ENCODE peak calls at places on chromosomes 3 and 15, in six cellular contexts. One of them, this sample, is unnamed.
A peak's percentile ranks its signal among the peaks of the same experiment; 100 is the strongest.

GRCh38 chr3:125010393-125010792 is 45.4 kb downstream of the HEG1 start:
- DNase-seq in astrocyte: no peak
- DNase-seq in aorta: no peak
- DNase-seq in psoas muscle: no peak
- DNase-seq in vagina: no peak
- DNase-seq in SJSA1: no peak
- DNase-seq in this sample: no peak

GRCh38 chr3:107545680-107546120 is 22.9 kb downstream of the BBX start:
- DNase-seq in psoas muscle: no peak
- DNase-seq in aorta: no peak
- DNase-seq in astrocyte: peak; percentile 49
- DNase-seq in vagina: no peak
- DNase-seq in SJSA1: no peak
- DNase-seq in this sample: no peak

GRCh38 chr15:70856884-70857546 is 3.1 kb upstream of the LARP6 start:
- DNase-seq in psoas muscle: peak; percentile 74
- DNase-seq in aorta: peak; percentile 82
- DNase-seq in SJSA1: peak; percentile 97
- DNase-seq in astrocyte: peak; percentile 97
- DNase-seq in vagina: no peak
- DNase-seq in this sample: no peak

GRCh38 chr3:59108091-59108815 is 58.4 kb upstream of the CFAP20DC start:
- DNase-seq in aorta: no peak
- DNase-seq in SJSA1: no peak
- DNase-seq in astrocyte: no peak
- DNase-seq in psoas muscle: no peak
- DNase-seq in vagina: no peak
- DNase-seq in this sample: no peak

GRCh38 chr3:82568776-82569338 is 807.4 kb upstream of the GBE1 start:
- DNase-seq in psoas muscle: no peak
- DNase-seq in aorta: no peak
- DNase-seq in vagina: no peak
- DNase-seq in SJSA1: no peak
- DNase-seq in astrocyte: no peak
- DNase-seq in this sample: no peak

GRCh38 chr3:61617041-61617440 is 55.7 kb downstream of the PTPRG start:
- DNase-seq in aorta: no peak
- DNase-seq in psoas muscle: no peak
- DNase-seq in SJSA1: no peak
- DNase-seq in vagina: no peak
- DNase-seq in astrocyte: peak; percentile 28
- DNase-seq in this sample: no peak

GRCh38 chr15:58233341-58233740 is 95.2 kb downstream of the AQP9 start:
- DNase-seq in vagina: no peak
- DNase-seq in aorta: no peak
- DNase-seq in SJSA1: no peak
- DNase-seq in astrocyte: no peak
- DNase-seq in psoas muscle: no peak
- DNase-seq in this sample: no peak

GRCh38 chr3:44529927-44530326 is 25.1 kb upstream of the ZKSCAN7 start:
- DNase-seq in vagina: no peak
- DNase-seq in psoas muscle: no peak
- DNase-seq in aorta: no peak
- DNase-seq in SJSA1: no peak
- DNase-seq in astrocyte: no peak
- DNase-seq in this sample: no peak

GRCh38 chr15:78083687-78084358 is 6.3 kb upstream of the TBC1D2B start:
- DNase-seq in aorta: peak; percentile 57
- DNase-seq in astrocyte: no peak
- DNase-seq in SJSA1: no peak
- DNase-seq in vagina: no peak
- DNase-seq in psoas muscle: no peak
- DNase-seq in this sample: peak; percentile 44

GRCh38 chr3:176554791-176555330 is 642.4 kb downstream of the TBL1XR1 start:
- DNase-seq in psoas muscle: no peak
- DNase-seq in SJSA1: no peak
- DNase-seq in astrocyte: no peak
- DNase-seq in aorta: no peak
- DNase-seq in vagina: no peak
- DNase-seq in this sample: no peak

GRCh38 chr3:133970916-133971315 is 58.8 kb downstream of the SLCO2A1 start:
- DNase-seq in aorta: peak; percentile 40
- DNase-seq in psoas muscle: no peak
- DNase-seq in SJSA1: no peak
- DNase-seq in vagina: no peak
- DNase-seq in astrocyte: no peak
- DNase-seq in this sample: peak; percentile 10

GRCh38 chr15:31341036-31341435 is 14.4 kb downstream of the KLF13 start:
- DNase-seq in SJSA1: no peak
- DNase-seq in astrocyte: no peak
- DNase-seq in aorta: no peak
- DNase-seq in psoas muscle: no peak
- DNase-seq in vagina: no peak
- DNase-seq in this sample: no peak

GRCh38 chr3:177733233-177733632 is 536.0 kb upstream of the TBL1XR1 start:
- DNase-seq in aorta: no peak
- DNase-seq in SJSA1: peak; percentile 51
- DNase-seq in psoas muscle: no peak
- DNase-seq in vagina: no peak
- DNase-seq in astrocyte: no peak
- DNase-seq in this sample: no peak

GRCh38 chr15:64478863-64479262 is 18.5 kb downstream of the ZNF609 start:
- DNase-seq in psoas muscle: no peak
- DNase-seq in astrocyte: no peak
- DNase-seq in aorta: no peak
- DNase-seq in vagina: no peak
- DNase-seq in SJSA1: no peak
- DNase-seq in this sample: no peak

GRCh38 chr15:65331811-65332210 is 27.3 kb downstream of the RNU5B-1 start:
- DNase-seq in psoas muscle: no peak
- DNase-seq in astrocyte: no peak
- DNase-seq in SJSA1: no peak
- DNase-seq in vagina: no peak
- DNase-seq in aorta: no peak
- DNase-seq in this sample: no peak

GRCh38 chr3:1294566-1294965 is 201.7 kb downstream of the CNTN6 start:
- DNase-seq in aorta: no peak
- DNase-seq in vagina: no peak
- DNase-seq in psoas muscle: no peak
- DNase-seq in SJSA1: no peak
- DNase-seq in astrocyte: peak; percentile 51
- DNase-seq in this sample: no peak

GRCh38 chr3:187519428-187519890 is 150.7 kb downstream of the SST start:
- DNase-seq in vagina: no peak
- DNase-seq in astrocyte: peak; percentile 74
- DNase-seq in SJSA1: no peak
- DNase-seq in psoas muscle: no peak
- DNase-seq in aorta: no peak
- DNase-seq in this sample: no peak

GRCh38 chr15:51325167-51325566 is 13.2 kb downstream of the CYP19A1 start:
- DNase-seq in astrocyte: no peak
- DNase-seq in aorta: no peak
- DNase-seq in vagina: no peak
- DNase-seq in SJSA1: no peak
- DNase-seq in psoas muscle: no peak
- DNase-seq in this sample: no peak

GRCh38 chr15:97995881-97996603 is 35.5 kb downstream of the ARRDC4 start:
- DNase-seq in astrocyte: no peak
- DNase-seq in vagina: no peak
- DNase-seq in SJSA1: no peak
- DNase-seq in psoas muscle: no peak
- DNase-seq in aorta: no peak
- DNase-seq in this sample: peak; percentile 64

GRCh38 chr15:62952969-62953368 is 89.6 kb upstream of the TPM1 start:
- DNase-seq in astrocyte: no peak
- DNase-seq in aorta: no peak
- DNase-seq in psoas muscle: no peak
- DNase-seq in vagina: no peak
- DNase-seq in SJSA1: no peak
- DNase-seq in this sample: no peak

GRCh38 chr3:197736010-197736490 is 654 bp downstream of the RUBCN start:
- DNase-seq in SJSA1: peak; percentile 12
- DNase-seq in vagina: no peak
- DNase-seq in astrocyte: no peak
- DNase-seq in psoas muscle: peak; percentile 18
- DNase-seq in aorta: peak; percentile 75
- DNase-seq in this sample: peak; percentile 70

GRCh38 chr3:17891139-17891850 is 148.9 kb upstream of the TBC1D5 start:
- DNase-seq in aorta: no peak
- DNase-seq in SJSA1: no peak
- DNase-seq in vagina: no peak
- DNase-seq in astrocyte: peak; percentile 44
- DNase-seq in psoas muscle: no peak
- DNase-seq in this sample: no peak

GRCh38 chr3:98513136-98513535 is 9.6 kb downstream of the CLDND1 start:
- DNase-seq in astrocyte: peak; percentile 17
- DNase-seq in vagina: no peak
- DNase-seq in aorta: no peak
- DNase-seq in SJSA1: no peak
- DNase-seq in psoas muscle: peak; percentile 40
- DNase-seq in this sample: no peak

GRCh38 chr3:67327582-67327981 is 326.8 kb downstream of the SUCLG2 start:
- DNase-seq in astrocyte: no peak
- DNase-seq in vagina: no peak
- DNase-seq in aorta: no peak
- DNase-seq in SJSA1: no peak
- DNase-seq in psoas muscle: no peak
- DNase-seq in this sample: no peak

GRCh38 chr3:188389711-188390346 is 235.9 kb downstream of the LPP start:
- DNase-seq in vagina: no peak
- DNase-seq in aorta: no peak
- DNase-seq in psoas muscle: no peak
- DNase-seq in astrocyte: no peak
- DNase-seq in SJSA1: peak; percentile 30
- DNase-seq in this sample: peak; percentile 75

GRCh38 chr15:68224546-68225250 is 4.8 kb downstream of the CLN6 start:
- DNase-seq in vagina: no peak
- DNase-seq in aorta: peak; percentile 41
- DNase-seq in astrocyte: no peak
- DNase-seq in SJSA1: no peak
- DNase-seq in psoas muscle: no peak
- DNase-seq in this sample: peak; percentile 20

GRCh38 chr3:72199530-72199929 is 414.6 kb upstream of the PROK2 start:
- DNase-seq in aorta: no peak
- DNase-seq in astrocyte: no peak
- DNase-seq in psoas muscle: no peak
- DNase-seq in SJSA1: no peak
- DNase-seq in vagina: no peak
- DNase-seq in this sample: no peak

GRCh38 chr15:63006032-63006878 is 36.3 kb upstream of the TPM1 start:
- DNase-seq in vagina: no peak
- DNase-seq in aorta: no peak
- DNase-seq in astrocyte: no peak
- DNase-seq in psoas muscle: no peak
- DNase-seq in SJSA1: no peak
- DNase-seq in this sample: no peak

GRCh38 chr3:20185364-20185732 is 658 bp downstream of the SGO1 start:
- DNase-seq in astrocyte: peak; percentile 6
- DNase-seq in SJSA1: peak; percentile 29
- DNase-seq in psoas muscle: no peak
- DNase-seq in vagina: no peak
- DNase-seq in aorta: no peak
- DNase-seq in this sample: no peak

DNA sequence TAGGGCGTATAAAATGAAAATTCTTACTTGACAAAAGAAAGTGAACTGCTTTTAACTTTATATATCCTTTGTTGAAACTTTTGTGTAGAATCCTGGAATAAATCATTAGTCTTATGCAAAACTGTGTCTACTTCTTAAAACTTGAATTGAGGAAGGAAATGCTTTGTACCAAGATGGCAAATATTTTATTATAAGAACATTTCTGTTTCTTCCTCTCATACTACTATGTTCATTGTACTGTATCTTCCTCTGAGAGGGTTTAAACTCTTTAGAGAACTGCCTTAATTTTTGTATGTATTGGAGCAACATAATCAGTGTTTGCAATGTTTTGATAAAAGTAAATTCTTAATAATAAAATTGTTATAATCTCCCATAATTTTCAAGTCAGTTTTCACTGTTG is 42.0 kb downstream of the RASA2 start:
- DNase-seq in astrocyte: no peak
- DNase-seq in psoas muscle: no peak
- DNase-seq in vagina: no peak
- DNase-seq in aorta: no peak
- DNase-seq in SJSA1: no peak
- DNase-seq in this sample: no peak
- H3K4me1 ChIP-seq in astrocyte: peaks cover 18% of the 10 kb centered on the region
- H3K4me1 ChIP-seq in psoas muscle: peaks cover 11% of the 10 kb centered on the region
- H3K4me1 ChIP-seq in vagina: peaks cover 30% of the 10 kb centered on the region
- H3K4me1 ChIP-seq in aorta: no peaks in the 10 kb centered on the region
- H3K4me1 ChIP-seq in SJSA1: peaks cover 9% of the 10 kb centered on the region
- H3K4me1 ChIP-seq in this sample: no peaks in the 10 kb centered on the region

DNA sequence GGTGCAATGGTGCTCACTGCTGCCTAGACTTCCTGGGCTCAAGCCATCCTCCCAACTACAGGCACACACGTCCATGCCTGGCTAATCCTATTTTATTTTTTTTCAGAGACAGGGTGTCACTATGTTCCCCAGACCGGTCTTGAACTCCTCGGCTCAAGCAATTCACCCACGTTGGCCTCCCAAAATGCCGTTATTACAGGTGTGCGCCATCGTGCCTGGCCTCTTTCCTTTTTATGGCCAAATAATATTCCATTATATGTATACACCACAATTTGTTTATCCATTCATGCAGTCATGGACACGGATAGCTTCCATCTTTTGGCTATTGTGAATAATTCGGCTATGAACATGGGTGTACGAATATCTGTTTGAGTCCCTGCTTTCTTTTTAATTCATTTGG is 962 bp upstream of the NEK4 start:
- DNase-seq in vagina: no peak
- DNase-seq in SJSA1: no peak
- DNase-seq in psoas muscle: no peak
- DNase-seq in astrocyte: no peak
- DNase-seq in aorta: peak; percentile 38
- DNase-seq in this sample: no peak
- H3K4me3 ChIP-seq in vagina: no peak overlapping the region
- H3K4me3 ChIP-seq in SJSA1: no peak overlapping the region
- H3K4me3 ChIP-seq in psoas muscle: peak overlapping the region; percentile 90
- H3K4me3 ChIP-seq in astrocyte: no peak overlapping the region
- H3K4me3 ChIP-seq in aorta: no peak overlapping the region
- H3K4me3 ChIP-seq in this sample: no peak overlapping the region

GRCh38 chr3:122986790-122987189 is 40.8 kb downstream of the SEMA5B start:
- DNase-seq in vagina: no peak
- DNase-seq in SJSA1: no peak
- DNase-seq in aorta: no peak
- DNase-seq in psoas muscle: no peak
- DNase-seq in astrocyte: no peak
- DNase-seq in this sample: no peak
- H3K4me1 ChIP-seq in vagina: no peaks in the 10 kb centered on the region
- H3K4me1 ChIP-seq in SJSA1: no peaks in the 10 kb centered on the region
- H3K4me1 ChIP-seq in aorta: no peaks in the 10 kb centered on the region
- H3K4me1 ChIP-seq in psoas muscle: peaks cover 6% of the 10 kb centered on the region
- H3K4me1 ChIP-seq in astrocyte: no peaks in the 10 kb centered on the region
- H3K4me1 ChIP-seq in this sample: no peaks in the 10 kb centered on the region

DNA sequence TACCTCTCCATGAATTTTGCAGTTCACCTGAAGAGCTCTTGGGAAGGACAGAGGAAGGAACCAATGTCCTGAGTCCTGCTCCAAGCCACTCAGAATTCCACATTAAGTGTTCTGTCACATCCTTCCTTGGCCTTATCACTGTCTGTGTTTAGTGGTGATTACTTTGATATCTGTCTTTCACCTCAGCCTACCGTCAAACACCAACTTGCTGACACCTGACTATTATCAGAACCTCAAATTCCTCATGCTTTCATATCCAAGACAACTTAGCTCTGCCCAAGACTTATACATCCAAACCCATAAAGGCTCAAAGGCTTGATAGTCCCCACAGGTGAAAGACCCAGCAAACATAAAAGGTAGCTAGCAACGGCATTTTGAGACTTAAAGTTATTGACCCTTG is 280.0 kb downstream of the MEX3B start:
- DNase-seq in psoas muscle: no peak
- DNase-seq in astrocyte: no peak
- DNase-seq in SJSA1: no peak
- DNase-seq in aorta: no peak
- DNase-seq in vagina: peak; percentile 13
- DNase-seq in this sample: no peak
- H3K4me3 ChIP-seq in psoas muscle: no peak overlapping the region
- H3K4me3 ChIP-seq in astrocyte: no peak overlapping the region
- H3K4me3 ChIP-seq in SJSA1: no peak overlapping the region
- H3K4me3 ChIP-seq in aorta: no peak overlapping the region
- H3K4me3 ChIP-seq in vagina: no peak overlapping the region
- H3K4me3 ChIP-seq in this sample: no peak overlapping the region